ENCODE peak calls at places on chromosomes 6 and 20, in eight cellular contexts. O is Peyer's patch; X is NCI-H2081; M is NCI-H1092; R is mucosa of gallbladder; N is activated CD4-positive, alpha-beta memory T cell treated with anti-CD3 and anti-CD28 coated beads, Interleukin-2, amount 10 ng/mL, durations not matched to agents 7 days and 5 days; I is type B pancreatic cell; T is cardiac fibroblast. Y is an unnamed sample.

GRCh38 chr6:70103798-70104197 is 199.1 kb downstream of the COL9A1 start:
- DNase-seq in X (no peak), R (no peak), N (no peak), O (no peak), T (no peak), M (no peak), I (no peak), Y (peak)

GRCh38 chr6:142313284-142313683 is 11.5 kb downstream of the ADGRG6 start:
- DNase-seq in T (peak), M (no peak), R (no peak), O (no peak), N (no peak), I (no peak), X (no peak), Y (peak)

GRCh38 chr6:140253096-140253495 is 878.6 kb upstream of the CITED2 start:
- DNase-seq in I (no peak), X (no peak), O (no peak), R (no peak), N (no peak), M (no peak), T (peak), Y (no peak)

GRCh38 chr6:112912351-112913101 is 565.4 kb downstream of the RFPL4B start:
- DNase-seq in O (no peak), T (peak), I (no peak), X (no peak), R (no peak), M (no peak), N (no peak), Y (no peak)

GRCh38 chr20:37990571-37991151 is 42.6 kb downstream of the TTI1 start:
- DNase-seq in X (no peak), R (peak), I (no peak), T (peak), M (no peak), N (peak), O (peak), Y (peak)

GRCh38 chr6:129135421-129135820 is 252.5 kb downstream of the LAMA2 start:
- DNase-seq in N (no peak), O (no peak), T (peak), R (no peak), M (no peak), X (no peak), I (no peak), Y (no peak)

GRCh38 chr20:64265201-64265600 is 9.7 kb downstream of the PCMTD2 start:
- DNase-seq in I (no peak), N (no peak), O (no peak), T (no peak), R (no peak), M (no peak), X (no peak), Y (no peak)

GRCh38 chr6:77073410-77073760 is 389.9 kb downstream of the HTR1B start:
- DNase-seq in T (no peak), R (no peak), M (no peak), X (no peak), O (no peak), N (no peak), I (no peak), Y (no peak)